ENCODE peak calls at places on chromosomes 6 and 20, in nine cellular contexts. A is GM12878, K is SK-N-SH, R is HepG2, G is Panc1, W is spleen, Z is H1, B is GM23338, H is endothelial cell of umbilical vein. E is an unnamed sample.
A peak's percentile ranks its signal among the peaks of the same experiment; 100 is the strongest.

GRCh38 chr6:148720371-148720770 is 26.5 kb upstream of the UST start:
- DNase-seq in H (no peak), A (no peak), B (no peak), W (no peak), K (no peak), Z (no peak), G (no peak), R (no peak), E (no peak)

GRCh38 chr6:137240168-137240567 is 21.0 kb upstream of the IFNGR1 start:
- DNase-seq in Z (no peak), K (no peak), R (peak; percentile 35), B (no peak), W (peak; percentile 79), A (no peak), G (no peak), H (no peak), E (no peak)

GRCh38 chr20:25315418-25316210 is 67.7 kb downstream of the PYGB start:
- DNase-seq in A (no peak), K (no peak), Z (no peak), B (no peak), R (no peak), H (no peak), G (no peak), W (peak; percentile 68), E (no peak)

GRCh38 chr6:70973591-70973990 is 16.7 kb upstream of the B3GAT2 start:
- DNase-seq in B (no peak), K (no peak), Z (no peak), A (no peak), H (no peak), W (no peak), G (no peak), R (no peak), E (no peak)

GRCh38 chr6:13302751-13303667 is 25.3 kb downstream of the TBC1D7 start:
- DNase-seq in G (peak; percentile 52), B (no peak), K (no peak), A (peak; percentile 90), W (peak; percentile 87), Z (peak; percentile 11), H (peak; percentile 93), R (peak; percentile 80), E (peak; percentile 52)

GRCh38 chr6:19603716-19604115 is 233.5 kb upstream of the ID4 start:
- DNase-seq in A (no peak), Z (no peak), W (no peak), K (no peak), H (no peak), G (no peak), R (no peak), B (no peak), E (no peak)

GRCh38 chr6:168576388-168576787 is 135.4 kb downstream of the SMOC2 start:
- DNase-seq in G (no peak), H (no peak), A (no peak), K (no peak), B (no peak), Z (peak; percentile 10), W (no peak), R (no peak), E (no peak)

GRCh38 chr6:132357120-132357519 is 44.2 kb downstream of the MOXD1 start:
- DNase-seq in W (no peak), H (peak; percentile 73), K (no peak), A (no peak), G (no peak), Z (no peak), B (no peak), R (no peak), E (no peak)

GRCh38 chr20:44601801-44602204 is 19.4 kb downstream of the PKIG start:
- DNase-seq in W (no peak), G (no peak), R (no peak), Z (no peak), A (no peak), B (no peak), H (peak; percentile 93), K (no peak), E (no peak)

GRCh38 chr20:45322952-45323383 is 14.9 kb upstream of the MATN4 start:
- DNase-seq in A (no peak), W (no peak), Z (no peak), K (no peak), B (no peak), G (no peak), R (peak; percentile 86), H (peak; percentile 41), E (no peak)

GRCh38 chr6:164336455-164336854 is 921.9 kb downstream of the QKI start:
- DNase-seq in Z (no peak), R (no peak), A (no peak), B (no peak), W (no peak), K (no peak), H (no peak), G (no peak), E (no peak)

GRCh38 chr6:21101694-21102093 is 491.9 kb upstream of the SOX4 start:
- DNase-seq in A (no peak), K (no peak), Z (no peak), W (no peak), B (no peak), G (no peak), H (no peak), R (no peak), E (no peak)
- TF ChIP-seq POLR2AphosphoS5 in A (no peak), K (no peak), Z (no peak), W (no peak), B (no peak), G (no peak), H (no peak), R (no peak), E (no peak)

GRCh38 chr20:61640171-61640570 is 388.1 kb downstream of the CDH4 start:
- DNase-seq in B (no peak), W (no peak), H (no peak), R (no peak), Z (no peak), A (no peak), K (no peak), G (no peak), E (no peak)

GRCh38 chr20:61635721-61636455 is 383.8 kb downstream of the CDH4 start:
- DNase-seq in G (no peak), R (no peak), Z (no peak), W (no peak), B (peak; percentile 61), A (no peak), H (no peak), K (no peak), E (no peak)

GRCh38 chr20:61636531-61637116 is 384.6 kb downstream of the CDH4 start:
- DNase-seq in Z (no peak), A (no peak), R (no peak), B (peak; percentile 38), H (no peak), K (no peak), W (no peak), G (no peak), E (no peak)

GRCh38 chr20:61640846-61641245 is 388.8 kb downstream of the CDH4 start:
- DNase-seq in K (no peak), H (no peak), G (no peak), B (no peak), Z (no peak), A (no peak), W (no peak), R (no peak), E (no peak)

DNA sequence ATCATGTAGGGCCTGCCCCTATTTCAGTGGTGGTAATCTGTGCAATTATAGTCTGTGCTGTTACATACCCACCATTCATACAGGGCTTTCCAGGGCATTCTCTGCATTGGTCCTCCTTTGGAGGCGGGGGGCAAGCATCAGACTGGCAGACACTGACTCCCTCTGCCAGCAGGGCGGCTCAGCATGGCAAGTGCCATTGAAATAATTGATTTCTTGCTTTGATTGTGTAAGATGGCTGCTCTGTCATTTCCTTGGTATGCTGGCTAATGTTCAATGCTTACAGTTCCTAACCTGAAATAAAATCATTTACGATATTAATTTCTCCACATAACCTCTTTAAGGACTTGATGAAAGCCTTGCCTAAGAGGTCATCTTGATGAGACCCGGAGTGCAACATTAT is 387.1 kb downstream of the CDH4 start:
- DNase-seq in K (no peak), Z (no peak), R (no peak), W (no peak), H (no peak), B (no peak), A (no peak), G (no peak), E (no peak)
- TF ChIP-seq CTCF in K (no peak), Z (no peak), R (no peak), W (no peak), H (no peak), B (no peak), A (no peak), G (no peak), E (no peak)

GRCh38 chr20:57790176-57790575 is 80.4 kb upstream of the PMEPA1 start:
- DNase-seq in B (no peak), H (no peak), G (no peak), R (no peak), Z (no peak), W (peak; percentile 25), K (no peak), A (no peak), E (no peak)

GRCh38 chr20:57787151-57787968 is 77.5 kb upstream of the PMEPA1 start:
- DNase-seq in K (no peak), G (no peak), A (no peak), H (no peak), W (peak; percentile 40), B (no peak), R (no peak), Z (no peak), E (no peak)

GRCh38 chr20:57787969-57788781 is 78.4 kb upstream of the PMEPA1 start:
- DNase-seq in R (no peak), Z (no peak), A (no peak), G (no peak), K (no peak), W (peak; percentile 64), B (no peak), H (no peak), E (no peak)

GRCh38 chr20:57791178-57791945 is 81.5 kb upstream of the PMEPA1 start:
- DNase-seq in G (no peak), H (no peak), R (no peak), A (no peak), K (no peak), B (no peak), W (no peak), Z (no peak), E (no peak)

DNA sequence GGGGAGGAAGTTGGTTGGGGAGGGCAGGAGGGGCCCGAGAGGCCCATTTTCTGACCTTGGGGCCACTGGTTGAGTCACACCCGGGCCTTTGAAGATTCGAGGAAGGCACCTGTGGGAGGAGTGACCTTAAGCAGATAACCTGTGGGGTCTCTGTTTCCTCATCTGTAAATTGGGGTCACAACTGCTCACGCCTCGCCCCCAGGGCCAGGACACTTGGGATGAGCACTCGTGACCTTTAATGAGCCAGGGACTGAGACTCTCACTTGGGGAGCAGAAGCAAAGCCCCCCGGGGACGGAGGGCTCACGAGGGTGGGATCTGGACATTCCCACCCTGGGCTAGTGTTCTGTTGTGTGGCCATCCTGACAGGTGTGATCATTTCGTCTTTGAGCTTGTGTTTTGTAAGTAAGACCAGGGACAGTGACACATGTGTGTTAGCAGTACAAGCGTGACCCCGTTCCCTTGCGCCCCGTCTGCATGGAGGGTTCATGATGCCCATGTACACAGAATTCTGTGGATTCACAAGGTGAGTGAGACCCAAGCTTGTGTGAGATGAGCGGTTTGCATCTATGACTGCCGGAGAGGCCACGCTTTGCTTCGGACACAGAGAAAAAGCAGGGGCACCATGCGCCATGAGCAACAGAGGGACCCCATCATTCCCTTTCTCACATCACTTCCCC is 79.3 kb upstream of the PMEPA1 start:
- DNase-seq in G (no peak), Z (no peak), H (no peak), R (no peak), K (no peak), W (peak; percentile 13), A (no peak), B (no peak), E (no peak)
- TF ChIP-seq POLR2AphosphoS5 in G (no peak), Z (no peak), H (no peak), R (no peak), K (no peak), W (no peak), A (no peak), B (no peak), E (no peak)

GRCh38 chr20:48025061-48025515 is 239.8 kb upstream of the SULF2 start:
- DNase-seq in K (peak; percentile 76), A (no peak), G (no peak), Z (peak; percentile 51), W (no peak), H (no peak), B (peak; percentile 21), R (no peak), E (no peak)
- TF ChIP-seq CTCF in K (no peak), A (no peak), G (no peak), Z (no peak), W (no peak), H (no peak), B (no peak), R (no peak), E (no peak)